ENCODE peak calls at places on chromosomes 6 and 20, in eight cellular contexts. M, O, A, Y, E, I, F and R are unnamed samples.

GRCh38 chr6:150987855-150988484 is 122.5 kb downstream of the MTHFD1L start:
- DNase-seq in M (no peak), O (no peak), A (no peak), Y (no peak), E (no peak), I (no peak), F (no peak), R (no peak)

GRCh38 chr6:52399511-52400315 is 20.4 kb upstream of the EFHC1 start:
- DNase-seq in M (no peak), O (peak), A (peak), Y (peak), E (no peak), I (no peak), F (peak), R (no peak)

GRCh38 chr6:2893276-2893675 is 9.8 kb downstream of the SERPINB9 start:
- DNase-seq in M (no peak), O (no peak), A (no peak), Y (no peak), E (no peak), I (no peak), F (no peak), R (no peak)

GRCh38 chr20:23086056-23086551 is at the start of gene CD93:
- DNase-seq in M (no peak), O (no peak), A (no peak), Y (no peak), E (no peak), I (no peak), F (no peak), R (no peak)

GRCh38 chr20:16573011-16573965 is at the start of gene KIF16B:
- DNase-seq in M (peak), O (peak), A (peak), Y (peak), E (no peak), I (peak), F (peak), R (peak)

GRCh38 chr6:154672086-154672485 is 61.1 kb upstream of the SCAF8 start:
- DNase-seq in M (no peak), O (no peak), A (no peak), Y (no peak), E (no peak), I (no peak), F (no peak), R (no peak)

GRCh38 chr6:155158044-155158843 is 105.6 kb upstream of the CLDN20 start:
- DNase-seq in M (no peak), O (no peak), A (peak), Y (no peak), E (no peak), I (no peak), F (no peak), R (no peak)

GRCh38 chr6:2961491-2961890 is 9.9 kb downstream of the SERPINB6 start:
- DNase-seq in M (no peak), O (no peak), A (no peak), Y (no peak), E (no peak), I (no peak), F (no peak), R (no peak)

GRCh38 chr6:28383235-28384142 is 16.1 kb downstream of the ZSCAN12 start:
- DNase-seq in M (peak), O (no peak), A (peak), Y (peak), E (peak), I (no peak), F (peak), R (peak)

GRCh38 chr20:1437222-1437904 is 29.3 kb downstream of the NSFL1C start:
- DNase-seq in M (peak), O (peak), A (peak), Y (peak), E (no peak), I (peak), F (peak), R (peak)